ENCODE peak calls at places on chromosome 6, in five cellular contexts. Y is MM.1S, J is hepatocyte, I is adrenal gland, P is transverse colon. B is an unnamed sample. For H3K36me3, the result is how much of the 10 kb centered on the place peaks cover.

GRCh38 chr6:140602431-140602836 is 1228.0 kb upstream of the CITED2 start:
- DNase-seq in Y (no peak), J (no peak), I (no peak), P (no peak), B (no peak)

GRCh38 chr6:161435426-161436065 is 161.7 kb upstream of the AGPAT4 start:
- DNase-seq in Y (no peak), J (no peak), I (peak), P (no peak), B (no peak)

GRCh38 chr6:151869345-151869744 is 61.9 kb downstream of the ESR1 start:
- DNase-seq in Y (no peak), J (no peak), I (no peak), P (no peak), B (no peak)

GRCh38 chr6:30213654-30213998 is 420 bp upstream of the TRIM26 start:
- DNase-seq in Y (no peak), J (no peak), I (no peak), P (no peak), B (no peak)

GRCh38 chr6:25138024-25138696 is 141.0 kb upstream of the CARMIL1 start:
- DNase-seq in Y (peak), J (peak), I (peak), P (peak), B (no peak)

GRCh38 chr6:119012521-119012920 is 65.9 kb downstream of the FAM184A start:
- DNase-seq in Y (no peak), J (no peak), I (no peak), P (no peak), B (no peak)

GRCh38 chr6:21992178-21992967 is 304.5 kb downstream of the PRL start:
- DNase-seq in Y (no peak), J (peak), I (no peak), P (no peak), B (no peak)

GRCh38 chr6:43809417-43810305 is 39.6 kb downstream of the VEGFA start:
- DNase-seq in Y (no peak), J (peak), I (no peak), P (no peak), B (no peak)

GRCh38 chr6:130307752-130308361 is 58.0 kb upstream of the TMEM200A start:
- DNase-seq in Y (no peak), J (peak), I (no peak), P (no peak), B (no peak)

GRCh38 chr6:36719126-36719525 is 21.5 kb downstream of the RAB44 start:
- DNase-seq in Y (no peak), J (no peak), I (no peak), P (peak), B (no peak)

GRCh38 chr6:121920616-121921015 is 478.8 kb upstream of the HSF2 start:
- DNase-seq in Y (no peak), J (no peak), I (no peak), P (no peak), B (no peak)

GRCh38 chr6:81451787-81452186 is 300.7 kb downstream of the TENT5A start:
- DNase-seq in Y (no peak), J (peak), I (peak), P (no peak), B (no peak)

GRCh38 chr6:126553856-126554255 is 213.9 kb downstream of the CENPW start:
- DNase-seq in Y (no peak), J (no peak), I (no peak), P (no peak), B (no peak)

DNA sequence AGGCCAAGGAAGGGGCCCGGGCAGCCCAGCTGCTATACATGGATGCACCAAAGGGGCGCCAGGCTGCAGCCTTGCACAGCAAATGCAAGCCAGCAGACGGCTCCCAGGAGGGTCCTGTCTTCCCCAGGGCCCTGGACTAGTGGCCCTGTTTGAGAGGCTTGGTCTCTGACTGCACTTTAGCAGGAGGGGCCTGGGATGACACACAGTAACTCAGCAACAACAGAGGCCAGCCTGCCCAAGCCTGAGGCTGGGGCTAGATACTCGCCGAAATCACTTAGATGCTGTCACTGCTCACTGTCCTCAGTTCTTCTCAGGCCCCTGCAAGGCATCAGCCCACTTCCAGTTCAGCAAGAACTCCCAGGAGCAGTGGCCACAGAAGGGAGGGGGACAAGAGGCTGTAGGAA is 73.5 kb downstream of the TRAM2 start:
- DNase-seq in Y (no peak), J (no peak), I (no peak), P (no peak), B (peak)
- H3K36me3 ChIP-seq in Y (under half), J (under half), I (under half), P (under half), B (under half)

GRCh38 chr6:89667872-89668556 is 29.5 kb upstream of the LYRM2 start:
- DNase-seq in Y (no peak), J (no peak), I (no peak), P (no peak), B (peak)

GRCh38 chr6:89670935-89671565 is 32.5 kb upstream of the LYRM2 start:
- DNase-seq in Y (no peak), J (no peak), I (no peak), P (no peak), B (no peak)

GRCh38 chr6:89669002-89669401 is 30.5 kb upstream of the LYRM2 start:
- DNase-seq in Y (no peak), J (no peak), I (no peak), P (no peak), B (no peak)
- H3K36me3 ChIP-seq in Y (under half), J (under half), I (under half), P (half or more), B (under half)

DNA sequence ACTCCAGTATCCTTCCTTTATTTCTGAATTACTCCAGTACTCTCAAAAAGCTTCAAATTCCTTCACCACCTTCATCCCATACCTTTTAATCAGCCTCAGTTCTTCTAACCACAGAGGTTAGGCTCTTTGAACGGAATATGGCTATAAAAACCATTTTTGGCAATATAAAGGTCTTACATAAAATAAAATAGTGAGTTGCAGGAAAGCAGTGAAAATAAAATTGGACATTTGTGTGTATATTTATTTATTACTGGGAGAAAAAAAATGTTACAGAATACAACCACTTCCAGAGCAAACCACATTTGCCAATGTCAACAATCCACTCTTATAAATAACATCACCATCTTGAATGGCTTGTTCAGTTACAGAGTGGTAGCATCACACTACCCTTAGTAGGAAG is 7.7 kb downstream of the HDDC2 start:
- DNase-seq in Y (no peak), J (no peak), I (no peak), P (no peak), B (no peak)
- H3K36me3 ChIP-seq in Y (under half), J (under half), I (under half), P (under half), B (under half)

GRCh38 chr6:157059781-157060180 is 263.5 kb downstream of the TMEM242 start:
- DNase-seq in Y (no peak), J (no peak), I (no peak), P (no peak), B (no peak)

GRCh38 chr6:157063935-157064322 is 259.4 kb downstream of the TMEM242 start:
- DNase-seq in Y (no peak), J (no peak), I (no peak), P (no peak), B (no peak)

GRCh38 chr6:157063176-157063934 is 260.0 kb downstream of the TMEM242 start:
- DNase-seq in Y (no peak), J (peak), I (no peak), P (no peak), B (no peak)

GRCh38 chr6:157060440-157060949 is 262.8 kb downstream of the TMEM242 start:
- DNase-seq in Y (no peak), J (no peak), I (no peak), P (no peak), B (no peak)

DNA sequence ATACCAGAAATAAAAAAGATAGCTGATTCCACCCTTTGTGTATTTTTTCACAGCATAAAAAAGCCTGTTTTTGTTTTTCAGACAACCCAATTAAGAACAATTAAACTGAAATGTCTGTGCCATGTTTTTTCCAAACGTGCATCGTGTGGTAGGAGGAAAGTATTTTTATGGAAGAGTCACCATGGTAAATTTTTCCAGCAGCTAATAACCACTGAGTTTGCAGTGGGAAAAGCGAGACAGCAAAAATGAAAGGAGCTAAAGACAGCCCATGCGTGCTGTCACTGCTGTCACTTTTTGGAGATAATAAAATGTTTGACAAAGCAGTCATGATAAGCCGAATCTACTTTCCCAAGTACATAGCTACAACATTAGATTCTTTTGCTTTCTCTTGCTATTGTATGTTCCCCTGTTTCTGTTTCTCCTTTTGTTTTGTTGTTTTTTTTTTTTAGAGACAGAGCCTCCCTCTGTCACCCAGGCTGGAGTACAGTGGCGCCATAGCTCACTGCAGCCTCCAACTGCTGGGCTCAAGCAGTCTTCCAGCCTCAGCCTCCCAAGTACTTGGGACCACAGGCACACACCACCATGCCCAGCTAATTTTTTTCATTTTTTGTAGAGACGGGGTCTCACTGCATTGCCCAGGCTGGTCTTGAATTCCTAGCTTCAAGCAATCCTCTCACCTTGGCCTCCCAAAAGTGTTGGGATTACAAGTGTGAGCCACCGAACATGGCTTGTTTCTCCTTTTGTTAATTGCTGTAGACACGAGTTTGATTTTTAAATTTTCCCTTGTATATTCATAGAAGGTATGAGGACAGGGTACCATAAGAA is 261.3 kb downstream of the TMEM242 start:
- DNase-seq in Y (no peak), J (no peak), I (no peak), P (no peak), B (no peak)
- H3K36me3 ChIP-seq in Y (under half), J (under half), I (under half), P (under half), B (under half)

GRCh38 chr6:6586167-6586566 is 2.4 kb upstream of the LY86 start:
- DNase-seq in Y (no peak), J (no peak), I (no peak), P (no peak), B (no peak)

GRCh38 chr6:6583836-6584235 is 4.7 kb upstream of the LY86 start:
- DNase-seq in Y (peak), J (no peak), I (no peak), P (no peak), B (no peak)

GRCh38 chr6:6586671-6587526 is 1.6 kb upstream of the LY86 start:
- DNase-seq in Y (no peak), J (no peak), I (no peak), P (no peak), B (no peak)

GRCh38 chr6:6584310-6585002 is 4.1 kb upstream of the LY86 start:
- DNase-seq in Y (no peak), J (no peak), I (no peak), P (no peak), B (no peak)

GRCh38 chr6:6585003-6585311 is 3.6 kb upstream of the LY86 start:
- DNase-seq in Y (no peak), J (no peak), I (no peak), P (no peak), B (no peak)
- H3K36me3 ChIP-seq in Y (under half), J (under half), I (under half), P (under half), B (under half)

GRCh38 chr6:155324172-155324571 is 9.9 kb upstream of the TFB1M start:
- DNase-seq in Y (no peak), J (no peak), I (no peak), P (no peak), B (no peak)

GRCh38 chr6:155328074-155328538 is 13.8 kb upstream of the TFB1M start:
- DNase-seq in Y (no peak), J (no peak), I (no peak), P (no peak), B (no peak)

GRCh38 chr6:155324993-155325392 is 10.7 kb upstream of the TFB1M start:
- DNase-seq in Y (no peak), J (no peak), I (no peak), P (no peak), B (no peak)

GRCh38 chr6:155327326-155328073 is 13.2 kb upstream of the TFB1M start:
- DNase-seq in Y (peak), J (peak), I (peak), P (peak), B (peak)

GRCh38 chr6:155325700-155326516 is 11.6 kb upstream of the TFB1M start:
- DNase-seq in Y (no peak), J (no peak), I (no peak), P (no peak), B (no peak)
- H3K36me3 ChIP-seq in Y (under half), J (under half), I (under half), P (under half), B (under half)

DNA sequence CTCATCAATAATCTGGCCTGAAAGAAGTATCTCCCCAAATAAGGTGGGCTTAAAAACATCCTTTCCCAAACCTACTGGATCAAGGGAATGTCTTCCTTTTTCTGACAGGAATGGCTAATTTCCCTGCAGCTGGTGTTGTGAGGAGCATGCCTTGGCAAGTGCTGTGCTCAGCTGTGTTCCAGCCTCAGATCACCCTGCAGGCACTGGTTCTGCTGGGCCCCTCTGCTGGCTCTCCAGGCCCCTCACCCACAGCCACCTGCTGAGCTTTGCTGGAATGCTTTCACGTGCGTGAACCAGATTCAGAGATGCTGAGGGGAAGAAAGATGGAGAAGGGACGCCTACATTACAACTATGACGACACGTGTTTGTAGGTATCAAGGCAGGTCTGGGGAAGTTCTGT is 71.4 kb upstream of the FOXC1 start:
- DNase-seq in Y (no peak), J (no peak), I (no peak), P (no peak), B (no peak)
- H3K36me3 ChIP-seq in Y (under half), J (under half), I (under half), P (under half), B (under half)

GRCh38 chr6:35477551-35478179 is 9.5 kb downstream of the RPL10A start:
- DNase-seq in Y (no peak), J (no peak), I (no peak), P (no peak), B (no peak)
- H3K36me3 ChIP-seq in Y (under half), J (under half), I (under half), P (under half), B (under half)

GRCh38 chr6:116631379-116631990 is 15.2 kb downstream of the RSPH4A start:
- DNase-seq in Y (peak), J (peak), I (no peak), P (no peak), B (peak)
- H3K36me3 ChIP-seq in Y (under half), J (under half), I (under half), P (under half), B (under half)

DNA sequence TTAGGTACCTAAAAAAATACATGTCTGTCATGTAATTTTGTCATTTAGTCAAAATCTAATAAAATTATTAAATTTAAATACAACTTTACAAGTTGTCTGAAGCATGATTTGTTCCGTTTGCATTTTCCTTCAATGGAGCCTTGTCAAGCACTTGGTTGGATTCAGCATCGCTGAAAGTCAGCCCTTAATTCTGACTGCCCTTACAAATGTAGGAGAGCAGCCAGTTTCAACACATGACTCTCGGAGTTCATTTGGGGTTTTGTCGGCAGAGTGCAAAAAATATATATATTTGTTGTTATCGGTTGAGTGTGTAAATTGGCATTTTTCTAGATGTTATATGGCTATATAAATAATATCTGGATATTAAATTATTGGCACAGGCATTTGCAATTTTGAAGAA is 180.6 kb downstream of the RPS12 start:
- DNase-seq in Y (no peak), J (no peak), I (no peak), P (no peak), B (no peak)
- H3K36me3 ChIP-seq in Y (under half), J (under half), I (under half), P (under half), B (under half)

B was measured in H7.